ENCODE peak calls at places on chromosomes 3 and 15, in four cellular contexts. P, L, R and E are unnamed samples.

GRCh38 chr3:181695661-181696491 is 15.8 kb upstream of the SOX2 start:
- DNase-seq in P (no peak), R (no peak), L (peak; percentile 8), E (no peak)

GRCh38 chr3:100868894-100869293 is 124.3 kb downstream of the ABI3BP start:
- DNase-seq in R (no peak), L (no peak), P (no peak), E (no peak)

GRCh38 chr15:35329993-35330695 is 215.8 kb downstream of the DPH6 start:
- DNase-seq in L (no peak), R (no peak), P (no peak), E (no peak)

GRCh38 chr3:133452603-133453313 is 52.9 kb downstream of the BFSP2 start:
- DNase-seq in R (no peak), L (no peak), P (no peak), E (no peak)

GRCh38 chr3:161567962-161568361 is 71.4 kb downstream of the OTOL1 start:
- DNase-seq in L (no peak), P (no peak), R (no peak), E (no peak)

GRCh38 chr3:191280111-191280510 is 49.1 kb upstream of the CCDC50 start:
- DNase-seq in L (no peak), R (no peak), P (no peak), E (no peak)

GRCh38 chr3:135622215-135622614 is 343.3 kb upstream of the PPP2R3A start:
- DNase-seq in R (no peak), L (no peak), P (no peak), E (no peak)

GRCh38 chr3:111635403-111635802 is 40.3 kb upstream of the ZBED2 start:
- DNase-seq in R (no peak), P (no peak), L (no peak), E (no peak)

GRCh38 chr15:19987389-19988048 is 554.1 kb downstream of the GOLGA6L6 start:
- DNase-seq in L (no peak), R (no peak), P (no peak), E (no peak)

GRCh38 chr15:70507772-70508351 is 255.5 kb downstream of the UACA start:
- DNase-seq in P (no peak), R (no peak), L (peak; percentile 24), E (no peak)

GRCh38 chr15:101489633-101490407 is at the start of gene PCSK6:
- DNase-seq in P (peak; percentile 66), L (peak; percentile 74), R (no peak), E (no peak)

GRCh38 chr3:67458406-67458805 is 196.0 kb downstream of the SUCLG2 start:
- DNase-seq in R (no peak), P (no peak), L (no peak), E (no peak)

GRCh38 chr3:155497930-155498647 is 204.6 kb upstream of the STRIT1 start:
- DNase-seq in R (no peak), P (no peak), L (no peak), E (no peak)

GRCh38 chr3:125256675-125257074 is 44.1 kb upstream of the SLC12A8 start:
- DNase-seq in L (no peak), P (no peak), R (no peak), E (no peak)

GRCh38 chr3:197718904-197719303 is 17.8 kb downstream of the RUBCN start:
- DNase-seq in P (no peak), L (no peak), R (no peak), E (no peak)

GRCh38 chr3:57911588-57911987 is 96.6 kb upstream of the FLNB start:
- DNase-seq in P (no peak), R (no peak), L (no peak), E (no peak)

GRCh38 chr3:182484682-182485081 is 308.6 kb upstream of the ATP11B start:
- DNase-seq in L (peak; percentile 11), R (no peak), P (no peak), E (no peak)

GRCh38 chr3:171974986-171975837 is 64.2 kb upstream of the FNDC3B start:
- DNase-seq in P (no peak), R (no peak), L (no peak), E (no peak)

GRCh38 chr3:12325594-12326295 is 36.9 kb downstream of the PPARG start:
- DNase-seq in R (no peak), L (no peak), P (no peak), E (no peak)

GRCh38 chr3:108125550-108126071 is 34.8 kb upstream of the CD47 start:
- DNase-seq in R (peak; percentile 49), L (no peak), P (no peak), E (peak; percentile 69)

GRCh38 chr3:129732200-129732876 is 125.9 kb upstream of the PLXND1 start:
- DNase-seq in P (no peak), R (no peak), L (no peak), E (no peak)

GRCh38 chr15:74889390-74889881 is 406 bp upstream of the MPI start:
- DNase-seq in R (no peak), P (peak; percentile 46), L (peak; percentile 50), E (no peak)

GRCh38 chr3:112115806-112116383 is 17.2 kb downstream of the GCSAM start:
- DNase-seq in P (no peak), R (no peak), L (no peak), E (no peak)

GRCh38 chr3:51719413-51720025 is 12.7 kb downstream of the GRM2 start:
- DNase-seq in P (peak; percentile 24), L (no peak), R (no peak), E (no peak)

GRCh38 chr3:77348244-77348855 is 308.5 kb downstream of the ROBO2 start:
- DNase-seq in P (no peak), L (peak; percentile 27), R (no peak), E (no peak)

GRCh38 chr3:29552036-29552435 is 271.2 kb downstream of the RBMS3 start:
- DNase-seq in L (no peak), R (no peak), P (no peak), E (no peak)

GRCh38 chr15:70142322-70143191 is 44.8 kb upstream of the TLE3 start:
- DNase-seq in R (no peak), L (no peak), P (no peak), E (no peak)

DNA sequence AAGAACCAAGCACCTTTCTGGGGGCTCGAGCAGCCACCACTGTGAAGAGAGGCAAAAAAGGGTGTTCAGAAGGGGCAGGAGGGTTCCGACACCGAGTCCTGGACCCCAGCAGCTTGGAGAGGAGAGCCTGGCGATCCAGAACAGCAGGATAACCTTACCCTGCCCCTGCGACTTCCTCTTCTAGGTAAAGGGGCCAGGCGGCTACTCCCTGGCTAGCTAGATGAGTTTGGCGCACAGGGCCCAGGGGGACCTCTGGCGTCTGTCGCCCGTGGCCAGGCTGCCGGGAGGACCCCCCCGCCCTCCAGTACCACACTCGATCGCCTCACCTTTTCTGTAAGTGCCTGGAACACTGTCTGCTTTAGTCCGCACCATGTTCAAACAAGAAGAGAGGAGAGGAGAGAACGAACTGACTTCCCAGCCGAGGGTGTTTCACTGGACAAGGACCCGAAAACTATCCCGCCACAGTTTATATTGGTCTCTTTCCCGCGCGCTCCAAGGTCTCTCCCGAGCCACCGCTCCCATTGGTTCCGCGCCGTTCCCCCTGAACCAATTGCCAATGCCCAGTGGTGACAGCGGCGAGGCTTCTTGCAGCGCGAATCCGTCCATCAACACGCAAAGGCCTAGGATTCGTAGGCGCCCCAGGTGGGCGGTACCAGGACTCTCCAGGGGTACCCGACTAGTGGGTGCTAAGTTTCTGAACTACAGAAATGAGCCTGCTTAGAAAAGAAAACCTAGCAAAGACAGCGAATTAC is at the start of gene PCLAF:
- DNase-seq in P (peak; percentile 95), L (peak; percentile 91), R (peak; percentile 78), E (peak; percentile 74)
- TF ChIP-seq CTCF in P (no peak), L (no peak), R (no peak), E (no peak)

DNA sequence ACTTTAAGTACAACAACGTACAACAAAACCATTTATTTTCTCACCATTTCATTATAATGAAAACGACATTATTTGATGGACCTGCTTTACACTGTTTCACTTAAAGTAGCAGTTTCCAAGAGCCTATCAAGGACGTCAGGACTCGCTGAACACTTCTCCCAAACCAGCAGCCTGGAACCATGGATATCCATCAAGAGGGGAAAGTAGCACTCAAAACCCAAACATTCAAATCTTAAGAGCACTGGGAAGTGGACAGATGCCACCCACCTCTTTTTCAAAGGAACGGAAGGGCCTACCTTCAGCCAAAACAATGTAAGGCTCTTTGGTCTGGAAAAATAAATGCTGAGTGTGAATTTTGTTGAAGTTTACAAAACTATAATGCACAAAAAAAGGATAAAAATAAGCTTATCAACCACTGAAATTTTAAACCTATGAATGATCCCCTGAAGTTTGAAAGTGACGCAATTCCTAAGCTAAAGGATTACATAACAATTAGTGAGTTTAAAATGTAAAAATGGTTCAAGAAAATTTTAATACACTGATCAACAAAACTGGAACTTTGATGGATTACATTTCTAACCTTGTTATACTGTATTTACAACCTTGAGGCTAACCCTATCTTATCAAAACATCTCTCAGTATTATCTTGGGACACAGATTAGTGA is 4.6 kb downstream of the PIK3R4 start:
- DNase-seq in P (no peak), L (no peak), R (no peak), E (no peak)
- TF ChIP-seq CTCF in P (no peak), L (no peak), R (no peak), E (no peak)

DNA sequence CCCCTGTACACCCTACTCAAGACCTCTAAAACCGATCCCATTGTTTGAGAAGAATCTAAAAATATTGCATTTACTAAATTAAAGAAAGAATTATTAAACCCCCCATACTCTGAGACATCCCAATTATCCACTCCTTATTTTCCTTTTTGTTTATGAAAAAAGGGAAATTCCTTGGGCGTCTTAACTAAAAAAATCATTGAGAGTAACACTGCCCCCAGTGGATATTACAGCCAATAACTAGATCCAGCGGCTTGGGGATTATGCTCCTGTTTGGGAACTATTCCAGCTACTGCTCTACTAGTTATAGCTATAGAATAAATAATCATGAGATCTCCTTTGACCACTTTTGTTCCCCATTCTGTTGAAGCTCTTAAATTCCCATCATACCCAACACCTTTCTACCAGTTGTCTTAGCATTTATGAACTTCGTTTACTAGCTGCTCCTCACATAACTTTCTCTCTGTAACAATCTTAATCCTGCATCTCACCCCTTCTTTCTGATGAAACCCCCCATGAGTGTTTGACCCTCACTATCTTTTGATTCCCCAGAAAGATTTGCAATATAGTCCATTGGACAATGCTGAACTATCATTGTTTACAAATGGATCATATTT is 12.7 kb upstream of the CFAP91 start:
- DNase-seq in L (no peak), R (no peak), P (no peak), E (no peak)
- TF ChIP-seq CTCF in L (peak; percentile 52), R (no peak), P (no peak), E (no peak)

DNA sequence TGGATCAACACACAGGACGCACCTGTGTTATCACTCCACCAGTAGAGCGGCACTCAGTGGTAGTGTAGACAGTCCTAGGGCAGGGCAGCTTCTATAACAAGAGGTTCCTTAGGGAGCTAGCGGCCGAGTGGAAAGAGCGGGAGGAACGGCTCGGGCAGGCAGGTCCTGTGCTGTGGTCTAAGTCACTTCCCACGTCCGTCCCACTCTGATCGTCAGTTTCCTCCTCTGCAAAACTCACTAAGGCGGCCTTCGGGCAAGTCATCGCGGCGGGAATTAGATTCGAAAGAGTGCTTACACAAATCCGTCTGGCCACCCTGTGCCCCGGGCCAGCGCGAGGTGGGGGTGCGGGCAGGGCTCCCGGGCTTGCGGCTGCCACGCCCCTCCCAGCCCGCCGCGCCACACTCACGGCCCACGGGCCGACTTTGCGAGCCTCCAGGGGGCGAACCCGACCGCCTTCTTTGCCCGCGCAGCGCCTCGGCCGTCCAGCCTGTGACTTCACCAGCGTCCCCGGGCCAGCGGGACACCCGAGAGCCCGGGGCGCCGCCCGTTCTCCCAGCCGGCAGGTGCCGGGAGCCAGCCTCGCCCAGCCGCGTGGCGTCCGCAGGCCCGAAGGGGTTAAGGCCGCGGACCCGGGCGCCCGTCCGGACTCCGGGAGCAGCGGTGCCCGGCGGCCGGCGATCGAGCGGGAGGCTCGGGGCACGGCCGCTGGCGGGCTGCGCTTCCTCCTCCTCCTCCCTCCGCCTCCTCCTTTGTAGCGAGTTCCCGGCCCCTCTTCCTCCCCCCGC is 426 bp upstream of the CORO2B start:
- DNase-seq in P (no peak), L (peak; percentile 71), R (no peak), E (peak; percentile 57)
- TF ChIP-seq CTCF in P (no peak), L (no peak), R (no peak), E (no peak)

GRCh38 chr3:10758304-10759037 is 57.6 kb upstream of the SLC6A11 start:
- DNase-seq in P (peak; percentile 77), R (peak; percentile 22), L (peak; percentile 70), E (no peak)
- TF ChIP-seq CTCF in P (peak; percentile 88), R (peak; percentile 64), L (peak; percentile 76), E (no peak)